ENCODE peak calls at places on chromosomes 16 and 17, in eight cellular contexts. F is spleen, K is GM12878, I is breast epithelium, S is Panc1, O is endothelial cell of umbilical vein, A is SK-N-SH, W is K562. N is an unnamed sample.

GRCh38 chr16:83807710-83808572 is at the start of gene HSBP1:
- DNase-seq in F (peak; percentile 99), K (peak; percentile 67), I (peak; percentile 88), S (peak; percentile 62), O (peak; percentile 91), A (peak; percentile 97), W (peak; percentile 99), N (peak; percentile 96)

GRCh38 chr16:57809843-57810196 is 7.5 kb upstream of the KIFC3 start:
- DNase-seq in F (no peak), K (no peak), I (no peak), S (no peak), O (no peak), A (no peak), W (no peak), N (no peak)

GRCh38 chr17:33858682-33859081 is 396.4 kb upstream of the CCL2 start:
- DNase-seq in F (no peak), K (no peak), I (no peak), S (no peak), O (no peak), A (no peak), W (peak; percentile 24), N (no peak)

GRCh38 chr17:36943250-36944220 is 5.2 kb upstream of the AATF start:
- DNase-seq in F (no peak), K (no peak), I (no peak), S (no peak), O (peak; percentile 22), A (peak; percentile 61), W (no peak), N (no peak)

GRCh38 chr16:17538942-17539341 is 68.2 kb upstream of the XYLT1 start:
- DNase-seq in F (no peak), K (no peak), I (no peak), S (no peak), O (no peak), A (no peak), W (no peak), N (no peak)

GRCh38 chr16:83013071-83013470 is 386.3 kb downstream of the CDH13 start:
- DNase-seq in F (no peak), K (no peak), I (no peak), S (no peak), O (no peak), A (no peak), W (no peak), N (no peak)

GRCh38 chr16:14378131-14378551 is 251.9 kb downstream of the PARN start:
- DNase-seq in F (no peak), K (no peak), I (no peak), S (no peak), O (no peak), A (no peak), W (peak; percentile 58), N (no peak)

GRCh38 chr16:3780570-3780969 is 63.2 kb upstream of the TRAP1 start:
- DNase-seq in F (no peak), K (no peak), I (no peak), S (no peak), O (peak; percentile 34), A (peak; percentile 46), W (no peak), N (no peak)

GRCh38 chr17:38852771-38853291 is 690 bp downstream of the RPL23 start:
- DNase-seq in F (no peak), K (no peak), I (no peak), S (no peak), O (no peak), A (no peak), W (no peak), N (no peak)

GRCh38 chr17:38916771-38917170 is 8.6 kb upstream of the LASP1NB start:
- DNase-seq in F (peak; percentile 23), K (no peak), I (no peak), S (no peak), O (no peak), A (no peak), W (no peak), N (peak; percentile 5)

GRCh38 chr17:1422907-1423306 is 22.9 kb upstream of the YWHAE start:
- DNase-seq in F (no peak), K (no peak), I (no peak), S (peak; percentile 81), O (peak; percentile 98), A (no peak), W (no peak), N (no peak)

GRCh38 chr16:79618041-79618711 is 17.6 kb upstream of the MAF start:
- DNase-seq in F (no peak), K (no peak), I (no peak), S (no peak), O (no peak), A (no peak), W (no peak), N (no peak)

GRCh38 chr16:56824335-56824734 is 40.7 kb upstream of the SLC12A3 start:
- DNase-seq in F (no peak), K (no peak), I (no peak), S (no peak), O (no peak), A (no peak), W (peak; percentile 19), N (peak; percentile 29)

GRCh38 chr17:50551433-50551815 is 4.5 kb downstream of the SPATA20 start:
- DNase-seq in F (no peak), K (no peak), I (no peak), S (no peak), O (no peak), A (no peak), W (no peak), N (peak; percentile 52)

GRCh38 chr17:28725166-28725659 is 820 bp downstream of the TLCD1 start:
- DNase-seq in F (no peak), K (no peak), I (no peak), S (no peak), O (peak; percentile 38), A (no peak), W (peak; percentile 29), N (no peak)

GRCh38 chr16:31301708-31302400 is 42.1 kb downstream of the ITGAM start:
- DNase-seq in F (no peak), K (no peak), I (no peak), S (no peak), O (no peak), A (no peak), W (peak; percentile 13), N (no peak)

GRCh38 chr17:6574689-6575595 is 18.6 kb upstream of the PITPNM3 start:
- DNase-seq in F (peak; percentile 85), K (peak; percentile 40), I (no peak), S (no peak), O (peak; percentile 69), A (no peak), W (peak; percentile 65), N (peak; percentile 33)

GRCh38 chr17:17689312-17689711 is 8.1 kb downstream of the RAI1 start:
- DNase-seq in F (no peak), K (no peak), I (no peak), S (no peak), O (no peak), A (no peak), W (no peak), N (no peak)
- H3K4me1 ChIP-seq in F (peaks cover 46% of the 10 kb centered on the region), K (peaks cover 72% of the 10 kb centered on the region), I (peaks cover 28% of the 10 kb centered on the region), S (peaks cover 83% of the 10 kb centered on the region), O (peaks cover 52% of the 10 kb centered on the region), A (peaks cover 70% of the 10 kb centered on the region), W (peaks cover 40% of the 10 kb centered on the region), N (peaks cover 79% of the 10 kb centered on the region)

GRCh38 chr17:78141437-78142112 is 4.6 kb upstream of the C17orf99 start:
- DNase-seq in F (peak; percentile 81), K (no peak), I (no peak), S (no peak), O (no peak), A (no peak), W (no peak), N (no peak)

GRCh38 chr17:78137392-78138203 is 7.0 kb downstream of the TMC8 start:
- DNase-seq in F (peak; percentile 92), K (no peak), I (no peak), S (no peak), O (no peak), A (peak; percentile 60), W (peak; percentile 60), N (no peak)

GRCh38 chr17:78138204-78139060 is 7.8 kb upstream of the C17orf99 start:
- DNase-seq in F (peak; percentile 81), K (no peak), I (no peak), S (no peak), O (no peak), A (no peak), W (no peak), N (no peak)

GRCh38 chr17:78142113-78142861 is 3.9 kb upstream of the C17orf99 start:
- DNase-seq in F (no peak), K (no peak), I (peak; percentile 89), S (no peak), O (no peak), A (no peak), W (peak; percentile 30), N (peak; percentile 79)

DNA sequence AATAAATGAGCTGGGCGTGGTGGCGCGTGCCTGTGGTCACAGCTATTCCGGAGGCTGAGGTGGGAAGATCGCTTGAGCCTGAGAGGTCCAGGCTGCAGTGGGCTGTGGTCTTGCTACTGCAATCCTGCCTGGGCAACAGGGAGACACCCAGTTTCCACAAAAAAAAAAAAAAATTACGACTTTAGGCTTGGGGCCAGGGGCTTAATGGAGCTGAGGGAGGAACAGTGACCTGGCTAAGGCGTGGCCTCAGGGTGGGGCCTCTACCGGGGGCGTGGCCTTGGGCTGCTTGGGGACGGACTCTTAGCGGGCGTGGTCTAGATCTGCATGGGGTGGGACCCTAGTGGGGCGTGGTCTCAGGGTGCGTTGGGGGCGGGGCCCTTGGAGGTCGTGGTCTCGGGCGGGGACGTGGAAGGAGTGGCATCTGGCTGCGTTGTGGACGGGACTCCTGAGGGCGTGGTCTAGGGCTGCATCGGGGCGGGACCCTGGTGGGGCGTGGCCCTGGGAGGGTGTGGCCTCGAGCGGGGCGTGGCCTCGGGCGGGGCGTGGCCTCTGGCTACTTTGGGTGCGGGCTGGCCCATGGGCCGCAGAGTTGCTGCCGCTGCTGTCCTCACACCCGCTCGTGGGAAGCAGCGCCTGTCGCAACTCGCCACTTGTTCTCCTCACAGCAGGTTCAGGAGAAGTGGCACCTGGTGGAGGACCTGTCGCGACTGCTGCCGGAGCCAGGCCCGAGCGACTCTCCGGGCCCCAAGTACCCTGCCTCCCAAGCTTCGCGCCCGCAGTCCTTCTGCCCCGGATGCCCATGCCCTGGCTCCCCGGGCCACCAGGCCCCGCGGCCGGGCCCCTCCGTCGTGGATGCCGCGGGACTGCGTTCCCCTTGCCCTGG is 5.8 kb upstream of the C17orf99 start:
- DNase-seq in F (peak; percentile 99), K (peak; percentile 90), I (peak; percentile 88), S (peak; percentile 77), O (peak; percentile 84), A (peak; percentile 96), W (peak; percentile 96), N (peak; percentile 96)
- TF ChIP-seq POLR2AphosphoS5 in F (peak; percentile 89), K (no peak), I (no peak), S (peak; percentile 82), O (peak; percentile 21), A (no peak), W (no peak), N (peak; percentile 51)

GRCh38 chr17:40307001-40307690 is 1.8 kb upstream of the RARA start:
- DNase-seq in F (peak; percentile 81), K (no peak), I (no peak), S (no peak), O (no peak), A (peak; percentile 70), W (peak; percentile 45), N (no peak)
- H3K4me1 ChIP-seq in F (peaks cover 61% of the 10 kb centered on the region), K (peaks cover 43% of the 10 kb centered on the region), I (peaks cover 35% of the 10 kb centered on the region), S (peaks cover 81% of the 10 kb centered on the region), O (peaks cover 40% of the 10 kb centered on the region), A (peaks cover 85% of the 10 kb centered on the region), W (peaks cover 31% of the 10 kb centered on the region), N (peaks cover 85% of the 10 kb centered on the region)

GRCh38 chr17:42682400-42683384 is at the start of gene CNTNAP1:
- DNase-seq in F (no peak), K (no peak), I (no peak), S (no peak), O (peak; percentile 74), A (peak; percentile 90), W (peak; percentile 34), N (peak; percentile 51)
- TF ChIP-seq POLR2AphosphoS5 in F (peak; percentile 57), K (no peak), I (no peak), S (no peak), O (peak; percentile 21), A (peak; percentile 61), W (no peak), N (peak; percentile 55)